ENCODE peak calls at places on chromosomes 2 and 18, in ten cellular contexts. I is ovary; Z is H54; Y is neural crest cell; H is stimulated activated CD4-positive, alpha-beta T cell treated with anti-CD3 and anti-CD28 coated beads, Interleukin-12 subunit alpha, Interleukin-12 subunit beta, amount 100 ng/mL, for 24 hours; L is GM04504; V is memory B cell; T is astrocyte of the spinal cord; O is IMR-90; J is MCF 10A. P is an unnamed sample.

GRCh38 chr2:222322241-222322640 is 23.4 kb upstream of the PAX3 start:
- DNase-seq in L (no peak), O (no peak), V (no peak), T (no peak), H (no peak), I (no peak), Y (no peak), J (no peak), Z (no peak), P (no peak)

GRCh38 chr2:144414324-144414845 is 105.5 kb downstream of the ZEB2 start:
- DNase-seq in Y (no peak), Z (peak), I (no peak), J (peak), V (no peak), T (peak), L (peak), H (no peak), O (peak), P (peak)

GRCh38 chr2:189608160-189608559 is 27.6 kb upstream of the SLC40A1 start:
- DNase-seq in T (no peak), V (no peak), H (no peak), Y (no peak), Z (no peak), J (no peak), L (no peak), I (no peak), O (no peak), P (no peak)

GRCh38 chr2:159867557-159868330 is 69.7 kb upstream of the CD302 start:
- DNase-seq in H (no peak), Y (no peak), L (no peak), J (no peak), V (no peak), O (no peak), I (no peak), Z (no peak), T (no peak), P (no peak)

GRCh38 chr18:70288851-70289328 is at the start of gene SOCS6:
- DNase-seq in V (peak), I (peak), Y (peak), Z (no peak), H (no peak), J (peak), O (peak), T (peak), L (peak), P (peak)

GRCh38 chr2:8848328-8849100 is 11.1 kb upstream of the KIDINS220 start:
- DNase-seq in Y (no peak), J (no peak), Z (no peak), L (no peak), V (no peak), T (no peak), O (no peak), H (no peak), I (no peak), P (peak)

GRCh38 chr2:146661494-146662096 is 1183.2 kb upstream of the ACVR2A start:
- DNase-seq in T (peak), I (no peak), H (no peak), O (peak), Y (no peak), Z (no peak), L (peak), J (peak), V (no peak), P (peak)

GRCh38 chr2:104025296-104025695 is 828.6 kb upstream of the POU3F3 start:
- DNase-seq in O (no peak), T (peak), L (no peak), I (no peak), V (no peak), Z (no peak), H (no peak), Y (no peak), J (no peak), P (no peak)

GRCh38 chr2:177606636-177607035 is 214.1 kb downstream of the AGPS start:
- DNase-seq in H (no peak), L (no peak), I (no peak), O (peak), Z (no peak), T (peak), V (no peak), J (no peak), Y (no peak), P (peak)

GRCh38 chr2:230512955-230513748 is 97.2 kb downstream of the SP100 start:
- DNase-seq in Z (no peak), O (no peak), J (no peak), Y (no peak), I (no peak), L (no peak), T (no peak), V (no peak), H (no peak), P (peak)

GRCh38 chr2:47002480-47003381 is 87.1 kb upstream of the MCFD2 start:
- DNase-seq in O (no peak), T (peak), Z (no peak), J (no peak), V (no peak), L (no peak), H (no peak), I (peak), Y (peak), P (peak)

GRCh38 chr2:213317929-213318328 is 33.7 kb downstream of the SPAG16 start:
- DNase-seq in J (peak), Z (no peak), I (no peak), T (peak), V (no peak), O (peak), H (no peak), L (peak), Y (no peak), P (peak)

GRCh38 chr2:65071499-65072180 is 15.4 kb downstream of the CEP68 start:
- DNase-seq in L (no peak), O (no peak), T (no peak), I (peak), H (no peak), J (peak), Y (no peak), V (no peak), Z (no peak), P (peak)

GRCh38 chr18:55018602-55019001 is 59.3 kb upstream of the CCDC68 start:
- DNase-seq in H (no peak), T (peak), Z (peak), O (peak), L (no peak), I (no peak), Y (no peak), J (peak), V (no peak), P (peak)

GRCh38 chr2:152062130-152063091 is 36.4 kb downstream of the CACNB4 start:
- DNase-seq in Y (no peak), J (peak), I (no peak), H (no peak), O (peak), V (no peak), Z (no peak), T (no peak), L (peak), P (peak)

GRCh38 chr2:72755647-72756423 is 70.0 kb downstream of the EXOC6B start:
- DNase-seq in I (no peak), J (peak), V (no peak), Y (no peak), H (no peak), O (peak), T (no peak), L (peak), Z (no peak), P (peak)

GRCh38 chr2:238864207-238865014 is 16.5 kb downstream of the TWIST2 start:
- DNase-seq in Y (peak), Z (peak), T (peak), L (peak), V (no peak), H (peak), J (peak), O (peak), I (peak), P (peak)

GRCh38 chr2:239552213-239552926 is 151.6 kb upstream of the HDAC4 start:
- DNase-seq in T (no peak), I (peak), Z (no peak), Y (no peak), J (no peak), H (no peak), O (no peak), L (no peak), V (no peak), P (no peak)

GRCh38 chr2:209696836-209697711 is 74.6 kb upstream of the UNC80 start:
- DNase-seq in I (no peak), J (no peak), O (no peak), Y (no peak), H (no peak), Z (no peak), V (no peak), L (no peak), T (no peak), P (peak)

GRCh38 chr2:167264380-167264779 is 376.1 kb downstream of the XIRP2 start:
- DNase-seq in J (peak), Y (no peak), I (no peak), Z (no peak), V (no peak), T (peak), L (no peak), H (no peak), O (no peak), P (peak)

GRCh38 chr2:224640694-224641093 is 55.5 kb upstream of the CUL3 start:
- DNase-seq in O (no peak), V (no peak), J (no peak), Z (no peak), L (no peak), Y (no peak), I (no peak), T (no peak), H (no peak), P (no peak)

GRCh38 chr2:120736202-120736954 is 710 bp downstream of the GLI2 start:
- DNase-seq in V (no peak), O (no peak), J (peak), I (peak), L (no peak), Z (no peak), T (peak), H (no peak), Y (peak), P (peak)

GRCh38 chr2:29165362-29166236 is 50.4 kb downstream of the CLIP4 start:
- DNase-seq in O (peak), Y (no peak), H (no peak), Z (no peak), V (no peak), I (no peak), L (peak), T (peak), J (peak), P (peak)

GRCh38 chr2:68403199-68403644 is 38.1 kb downstream of the PLEK start:
- DNase-seq in L (no peak), Z (no peak), O (no peak), V (no peak), J (no peak), H (no peak), T (no peak), Y (no peak), I (no peak), P (no peak)

GRCh38 chr2:119106301-119106897 is 52.2 kb downstream of the C1QL2 start:
- DNase-seq in Z (no peak), Y (peak), L (peak), O (peak), I (peak), J (peak), H (no peak), V (no peak), T (peak), P (peak)

GRCh38 chr2:105344704-105345345 is 7.5 kb downstream of the C2orf49 start:
- DNase-seq in H (no peak), L (no peak), I (no peak), Z (no peak), J (peak), O (peak), Y (no peak), T (peak), V (no peak), P (peak)

GRCh38 chr2:200377774-200378336 is 71.4 kb downstream of the SPATS2L start:
- DNase-seq in Z (no peak), H (no peak), L (no peak), O (no peak), I (no peak), Y (no peak), T (no peak), V (no peak), J (no peak), P (no peak)

GRCh38 chr18:5839102-5839501 is 56.2 kb downstream of the TMEM200C start:
- DNase-seq in J (no peak), H (no peak), I (no peak), O (no peak), V (no peak), Z (no peak), L (no peak), T (no peak), Y (no peak), P (no peak)

GRCh38 chr2:10935953-10936942 is 24.5 kb downstream of the KCNF1 start:
- DNase-seq in I (no peak), V (no peak), T (peak), Y (no peak), O (peak), H (no peak), J (peak), L (peak), Z (peak), P (peak)

GRCh38 chr2:133641497-133641896 is 73.2 kb upstream of the NCKAP5 start:
- DNase-seq in I (no peak), O (peak), Y (no peak), J (peak), H (no peak), L (no peak), V (no peak), Z (no peak), T (no peak), P (peak)

GRCh38 chr2:217520361-217521010 is 482.3 kb downstream of the TNS1 start:
- DNase-seq in Y (no peak), I (no peak), L (peak), T (no peak), H (no peak), O (no peak), J (peak), Z (no peak), V (no peak), P (peak)

GRCh38 chr18:31444142-31444541 is 3.4 kb upstream of the DSG3 start:
- DNase-seq in Y (no peak), O (no peak), Z (no peak), H (no peak), J (no peak), V (no peak), L (no peak), T (no peak), I (no peak), P (no peak)

GRCh38 chr2:48423376-48423775 is 106.6 kb upstream of the STON1 start:
- DNase-seq in Z (no peak), Y (no peak), O (peak), H (no peak), T (peak), I (no peak), L (peak), V (no peak), J (peak), P (peak)

GRCh38 chr2:58497189-58497588 is 256.1 kb upstream of the FANCL start:
- DNase-seq in T (peak), O (no peak), I (no peak), J (peak), H (no peak), Z (no peak), Y (no peak), L (no peak), V (no peak), P (no peak)